ENCODE peak calls at places on chromosomes 16 and 17, in six cellular contexts. P, H, I, O, M and G are unnamed samples. For H3K9me3, the result is how much of the 10 kb centered on the place peaks cover.

GRCh38 chr17:42286411-42287295 is 1.6 kb upstream of the STAT5A start:
- DNase-seq in O (peak), H (peak), M (no peak), I (peak), P (peak), G (peak)

GRCh38 chr16:65106792-65107191 is 15.1 kb downstream of the CDH11 start:
- DNase-seq in I (no peak), M (no peak), O (no peak), P (no peak), H (no peak), G (no peak)

GRCh38 chr17:69448431-69449102 is 34.1 kb downstream of the MAP2K6 start:
- DNase-seq in M (no peak), P (peak), H (peak), O (no peak), I (no peak), G (peak)

GRCh38 chr17:16980813-16981731 is 9.2 kb upstream of the TNFRSF13B start:
- DNase-seq in H (no peak), M (no peak), P (peak), I (no peak), O (no peak), G (no peak)

GRCh38 chr16:87108278-87108677 is 208.9 kb downstream of the C16orf95 start:
- DNase-seq in M (no peak), P (no peak), O (no peak), I (no peak), H (no peak), G (no peak)

GRCh38 chr16:16075463-16076399 is 126.3 kb downstream of the ABCC1 start:
- DNase-seq in H (no peak), I (no peak), O (peak), P (peak), M (peak), G (peak)

GRCh38 chr16:30406911-30407793 is at the start of gene ZNF771:
- DNase-seq in O (peak), M (peak), P (peak), I (peak), H (peak), G (peak)

GRCh38 chr17:2101448-2102257 is 46.8 kb downstream of the HIC1 start:
- DNase-seq in O (peak), I (no peak), P (peak), H (peak), M (peak), G (no peak)

GRCh38 chr17:12965988-12966387 is 51.8 kb downstream of the ELAC2 start:
- DNase-seq in M (no peak), P (no peak), O (no peak), H (no peak), I (no peak), G (no peak)

GRCh38 chr17:28737770-28738679 is 5.8 kb upstream of the TRAF4 start:
- DNase-seq in H (no peak), P (peak), M (no peak), I (no peak), O (no peak), G (no peak)

GRCh38 chr17:44266402-44267164 is 1.4 kb downstream of the SLC4A1 start:
- DNase-seq in O (no peak), I (no peak), M (no peak), H (no peak), P (no peak), G (no peak)

GRCh38 chr16:4358831-4359561 is 7.9 kb upstream of the PAM16 start:
- DNase-seq in P (peak), O (no peak), M (peak), H (peak), I (peak), G (peak)

GRCh38 chr16:88473666-88474534 is 20.8 kb downstream of the ZFPM1 start:
- DNase-seq in I (peak), H (peak), P (no peak), M (no peak), O (no peak), G (no peak)

GRCh38 chr16:20181386-20181785 is 107.7 kb upstream of the GPR139 start:
- DNase-seq in M (no peak), I (no peak), O (no peak), P (no peak), H (no peak), G (no peak)

GRCh38 chr17:72351884-72352346 is 231.1 kb downstream of the SOX9 start:
- DNase-seq in I (no peak), P (no peak), O (no peak), H (no peak), M (no peak), G (no peak)

GRCh38 chr16:49193596-49193995 is 88.0 kb downstream of the CBLN1 start:
- DNase-seq in P (no peak), I (no peak), O (no peak), M (no peak), H (no peak), G (no peak)

GRCh38 chr17:37848690-37849616 is 75.3 kb upstream of the TBC1D3K start:
- DNase-seq in M (no peak), O (no peak), H (no peak), P (no peak), I (no peak), G (no peak)

GRCh38 chr17:13393841-13394710 is 207.7 kb downstream of the HS3ST3A1 start:
- DNase-seq in O (no peak), P (no peak), I (no peak), M (no peak), H (no peak), G (no peak)

GRCh38 chr16:82481455-82481854 is 145.3 kb upstream of the CDH13 start:
- DNase-seq in O (no peak), I (no peak), M (no peak), P (no peak), H (no peak), G (no peak)

GRCh38 chr17:61617261-61617660 is 26.2 kb upstream of the NACA2 start:
- DNase-seq in O (no peak), I (no peak), H (no peak), M (no peak), P (no peak), G (no peak)
- H3K9me3 ChIP-seq in O (under half), I (under half), H (under half), M (under half), P (under half), G (under half)

GRCh38 chr17:34301986-34302385 is 16.4 kb downstream of the CCL11 start:
- DNase-seq in M (peak), P (no peak), I (no peak), H (no peak), O (no peak), G (no peak)

GRCh38 chr17:34302626-34303025 is 16.6 kb upstream of the CCL8 start:
- DNase-seq in P (no peak), H (no peak), I (no peak), O (no peak), M (peak), G (no peak)

GRCh38 chr17:34299017-34299416 is 13.5 kb downstream of the CCL11 start:
- DNase-seq in I (no peak), M (no peak), H (no peak), O (no peak), P (no peak), G (no peak)

GRCh38 chr17:34299918-34300600 is 14.5 kb downstream of the CCL11 start:
- DNase-seq in M (peak), I (no peak), O (no peak), H (no peak), P (no peak), G (no peak)

DNA sequence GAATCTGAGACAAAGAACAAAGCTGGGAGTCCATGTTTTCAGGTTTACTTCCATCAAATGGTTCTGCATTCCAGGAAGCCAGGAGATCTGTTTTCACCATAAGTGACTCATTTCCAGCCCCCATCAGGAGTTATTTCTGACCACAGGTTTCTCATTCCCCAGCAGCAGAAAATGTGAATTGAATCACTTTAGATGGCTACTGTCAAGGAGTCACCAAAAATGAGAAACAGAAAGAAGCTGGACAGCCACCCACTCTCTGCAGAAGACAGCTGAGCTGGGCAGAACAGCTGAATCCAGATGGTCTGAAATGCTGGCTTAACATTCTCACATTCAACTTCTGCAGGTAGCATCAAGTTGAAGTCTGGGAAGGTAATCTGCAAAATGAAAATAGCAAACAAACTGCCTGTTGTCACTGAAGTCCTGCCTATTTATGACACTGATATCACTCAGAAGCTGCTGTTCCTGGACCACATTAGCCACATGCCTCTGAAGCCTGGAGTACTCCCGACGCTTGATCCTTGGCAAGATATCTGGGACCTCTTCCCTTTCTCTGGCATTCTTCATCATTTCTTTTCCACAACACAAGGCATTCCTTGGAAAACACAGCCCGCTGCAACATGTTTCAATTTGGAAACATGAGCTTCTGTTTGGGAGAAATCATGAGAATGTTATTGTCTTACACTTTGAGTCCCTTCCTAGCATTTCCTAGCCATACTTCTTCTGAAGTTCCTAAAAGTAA is 15.3 kb downstream of the CCL11 start:
- DNase-seq in P (no peak), O (no peak), I (no peak), H (no peak), M (peak), G (peak)
- H3K27ac ChIP-seq in P (peak), O (no peak), I (no peak), H (no peak), M (no peak), G (peak)

DNA sequence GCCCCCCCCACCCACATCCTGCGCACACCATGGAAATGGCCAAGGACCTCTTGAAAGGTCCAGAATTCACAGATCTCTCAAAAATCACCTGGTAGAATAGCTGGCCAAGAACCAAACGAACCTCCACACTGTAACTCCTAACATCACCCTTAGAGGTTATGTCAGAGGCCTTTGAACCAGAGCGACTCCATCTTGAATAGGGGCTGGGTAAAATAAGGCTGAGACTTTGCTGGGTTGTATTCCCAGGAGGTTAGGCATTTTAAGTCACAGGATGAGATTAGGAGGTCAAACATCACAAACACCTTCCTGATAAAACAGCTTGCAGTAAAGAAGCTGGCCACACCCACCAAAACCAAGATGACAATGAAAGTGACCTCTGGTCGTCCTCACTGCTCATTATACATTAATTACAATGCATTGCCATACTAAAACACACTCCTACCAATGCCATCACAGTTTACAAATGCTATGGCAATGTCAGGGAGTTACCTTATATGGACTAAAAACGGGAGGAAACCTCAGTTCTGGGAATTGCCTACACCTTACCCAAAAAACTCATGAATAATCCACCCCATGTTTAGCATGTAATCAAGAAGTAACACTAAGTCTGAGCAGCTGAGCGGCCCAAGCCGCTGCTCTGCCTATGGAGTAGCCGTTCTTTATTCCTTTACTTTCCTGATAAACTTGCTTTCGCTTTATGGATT is 34.7 kb downstream of the SYCE1L start:
- DNase-seq in O (no peak), H (no peak), M (no peak), P (no peak), I (no peak), G (no peak)
- H3K9me3 ChIP-seq in O (under half), H (under half), M (under half), P (under half), I (under half), G (under half)

GRCh38 chr16:53093162-53093744 is 38.5 kb downstream of the CHD9 start:
- DNase-seq in I (no peak), O (no peak), H (no peak), M (no peak), P (no peak), G (no peak)
- H3K27ac ChIP-seq in I (no peak), O (peak), H (peak), M (peak), P (peak), G (peak)

DNA sequence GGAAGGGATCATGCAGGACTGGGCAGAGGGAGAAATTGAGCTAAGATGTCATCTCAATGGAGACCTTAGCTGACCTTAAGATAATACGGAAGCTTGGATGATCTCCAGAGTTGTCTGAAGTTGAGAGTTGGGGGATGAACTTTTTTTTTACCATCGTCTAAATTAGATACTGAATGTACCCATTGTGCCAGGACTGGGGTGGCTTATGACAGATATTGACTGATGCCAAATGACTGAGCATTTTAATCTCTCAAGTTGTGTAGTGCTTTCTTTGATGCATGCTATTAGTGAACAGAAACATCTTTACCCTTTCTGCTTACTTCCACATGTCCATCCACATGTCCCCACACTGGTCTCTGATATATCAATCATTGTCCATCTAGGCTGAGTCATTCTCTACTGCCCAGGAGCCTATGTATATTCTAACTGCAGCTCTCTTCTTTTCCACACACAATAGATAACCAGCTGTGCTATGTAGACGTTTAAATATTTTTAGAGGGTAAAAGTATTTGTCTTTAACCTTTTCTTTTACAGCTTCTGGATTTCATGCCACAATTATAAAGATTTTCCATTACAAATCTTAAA is 60.2 kb upstream of the ZKSCAN2 start:
- DNase-seq in O (no peak), P (no peak), H (no peak), M (no peak), I (no peak), G (no peak)
- H3K9me3 ChIP-seq in O (under half), P (under half), H (under half), M (under half), I (under half), G (under half)

GRCh38 chr17:61406871-61407210 is 7.2 kb downstream of the TBX2 start:
- DNase-seq in I (no peak), P (no peak), O (peak), H (no peak), M (no peak), G (peak)
- H3K27ac ChIP-seq in I (peak), P (no peak), O (peak), H (no peak), M (peak), G (no peak)

GRCh38 chr16:35713762-35714650 is 2254.6 kb downstream of the TP53TG3F start:
- DNase-seq in P (no peak), M (peak), I (no peak), H (no peak), O (no peak), G (no peak)
- H3K9me3 ChIP-seq in P (under half), M (under half), I (under half), H (under half), O (half or more), G (under half)

GRCh38 chr16:17330019-17330570 is 140.7 kb downstream of the XYLT1 start:
- DNase-seq in I (no peak), H (no peak), P (no peak), O (no peak), M (no peak), G (no peak)
- H3K27ac ChIP-seq in I (no peak), H (no peak), P (no peak), O (no peak), M (no peak), G (peak)